ENCODE peak calls at places on chromosomes 3 and 15, in nine cellular contexts. Z, S, D, B, P, C, R, U and O are unnamed samples. For H3K27me3 and H3K9me3, the result is how much of the 10 kb centered on the place peaks cover.

GRCh38 chr3:23567917-23568316 is 237.8 kb upstream of the UBE2E1 start:
- DNase-seq in Z (peak), S (no peak), D (no peak), B (no peak), P (no peak), C (peak), R (peak), U (no peak), O (no peak)

GRCh38 chr15:85551221-85551832 is 170.9 kb downstream of the AKAP13 start:
- DNase-seq in Z (no peak), S (no peak), D (no peak), B (no peak), P (peak), C (no peak), R (no peak), U (no peak), O (no peak)

GRCh38 chr3:60277376-60277800 is 973.9 kb downstream of the FHIT start:
- DNase-seq in Z (no peak), S (no peak), D (no peak), B (no peak), P (no peak), C (no peak), R (no peak), U (no peak), O (no peak)

GRCh38 chr3:119181765-119182164 is 8.4 kb downstream of the UPK1B start:
- DNase-seq in Z (peak), S (no peak), D (peak), B (no peak), P (peak), C (no peak), R (peak), U (no peak), O (no peak)

GRCh38 chr15:63198315-63198714 is 8.9 kb downstream of the RAB8B start:
- DNase-seq in Z (no peak), S (no peak), D (no peak), B (no peak), P (no peak), C (no peak), R (no peak), U (no peak), O (no peak)

GRCh38 chr3:108118038-108118727 is 27.4 kb upstream of the CD47 start:
- DNase-seq in Z (peak), S (no peak), D (no peak), B (no peak), P (no peak), C (no peak), R (no peak), U (no peak), O (no peak)

GRCh38 chr15:69388259-69388658 is 25.9 kb upstream of the KIF23 start:
- DNase-seq in Z (no peak), S (no peak), D (no peak), B (no peak), P (no peak), C (no peak), R (no peak), U (no peak), O (peak)

GRCh38 chr3:158532099-158532734 is 38.8 kb upstream of the MLF1 start:
- DNase-seq in Z (peak), S (no peak), D (no peak), B (no peak), P (peak), C (peak), R (no peak), U (no peak), O (peak)

GRCh38 chr3:177551431-177551836 is 354.2 kb upstream of the TBL1XR1 start:
- DNase-seq in Z (no peak), S (no peak), D (no peak), B (no peak), P (no peak), C (no peak), R (no peak), U (no peak), O (no peak)

GRCh38 chr3:127328391-127328790 is 40.5 kb upstream of the PRR20G start:
- DNase-seq in Z (no peak), S (no peak), D (no peak), B (no peak), P (no peak), C (no peak), R (no peak), U (no peak), O (no peak)

GRCh38 chr15:85408270-85408746 is 27.9 kb downstream of the AKAP13 start:
- DNase-seq in Z (no peak), S (no peak), D (no peak), B (no peak), P (no peak), C (no peak), R (no peak), U (no peak), O (no peak)

GRCh38 chr3:149077638-149078037 is 8.7 kb downstream of the HLTF start:
- DNase-seq in Z (peak), S (no peak), D (no peak), B (no peak), P (peak), C (no peak), R (no peak), U (no peak), O (no peak)

GRCh38 chr3:12705981-12706380 is 42.1 kb upstream of the RAF1 start:
- DNase-seq in Z (peak), S (no peak), D (no peak), B (no peak), P (no peak), C (no peak), R (no peak), U (no peak), O (no peak)

GRCh38 chr15:62900071-62900812 is 142.3 kb upstream of the TPM1 start:
- DNase-seq in Z (no peak), S (no peak), D (no peak), B (no peak), P (no peak), C (no peak), R (no peak), U (no peak), O (no peak)

GRCh38 chr3:195700319-195700718 is 20.5 kb upstream of the MUC20 start:
- DNase-seq in Z (no peak), S (no peak), D (no peak), B (no peak), P (no peak), C (no peak), R (no peak), U (no peak), O (no peak)

GRCh38 chr3:103184772-103185171 is 750.0 kb downstream of the ZPLD1 start:
- DNase-seq in Z (peak), S (no peak), D (no peak), B (no peak), P (no peak), C (no peak), R (no peak), U (no peak), O (no peak)

GRCh38 chr3:140187028-140187427 is 252.0 kb downstream of the CLSTN2 start:
- DNase-seq in Z (no peak), S (no peak), D (no peak), B (no peak), P (no peak), C (no peak), R (no peak), U (no peak), O (no peak)

GRCh38 chr3:151753846-151754245 is 20.1 kb downstream of the AADACL2 start:
- DNase-seq in Z (no peak), S (no peak), D (no peak), B (no peak), P (no peak), C (no peak), R (no peak), U (no peak), O (no peak)

GRCh38 chr3:104031598-104031997 is 1335.1 kb upstream of the ALCAM start:
- DNase-seq in Z (no peak), S (no peak), D (no peak), B (no peak), P (no peak), C (no peak), R (no peak), U (no peak), O (no peak)

GRCh38 chr3:146750196-146750595 is 145.1 kb upstream of the PLSCR5 start:
- DNase-seq in Z (peak), S (no peak), D (no peak), B (no peak), P (no peak), C (no peak), R (no peak), U (no peak), O (no peak)

GRCh38 chr15:67824900-67825879 is at the start of gene SKOR1:
- DNase-seq in Z (peak), S (no peak), D (no peak), B (no peak), P (peak), C (no peak), R (no peak), U (peak), O (peak)

GRCh38 chr15:26848498-26848897 is 18.4 kb upstream of the GABRA5 start:
- DNase-seq in Z (no peak), S (no peak), D (no peak), B (no peak), P (no peak), C (no peak), R (no peak), U (no peak), O (no peak)

GRCh38 chr3:13762931-13763330 is 116.9 kb downstream of the WNT7A start:
- DNase-seq in Z (no peak), S (no peak), D (no peak), B (peak), P (no peak), C (peak), R (no peak), U (no peak), O (no peak)

GRCh38 chr15:28080386-28080785 is 18.7 kb downstream of the OCA2 start:
- DNase-seq in Z (no peak), S (no peak), D (no peak), B (no peak), P (no peak), C (no peak), R (no peak), U (no peak), O (no peak)

GRCh38 chr3:69189487-69189886 is 67.1 kb upstream of the LMOD3 start:
- DNase-seq in Z (peak), S (no peak), D (no peak), B (no peak), P (no peak), C (no peak), R (no peak), U (no peak), O (no peak)

GRCh38 chr15:26421065-26421464 is 351.8 kb downstream of the GABRB3 start:
- DNase-seq in Z (no peak), S (no peak), D (no peak), B (no peak), P (no peak), C (no peak), R (no peak), U (no peak), O (no peak)

GRCh38 chr3:47337656-47338055 is 43.2 kb upstream of the PTPN23 start:
- DNase-seq in Z (no peak), S (no peak), D (no peak), B (no peak), P (no peak), C (no peak), R (no peak), U (no peak), O (no peak)

GRCh38 chr3:52483081-52483480 is 12.1 kb upstream of the STAB1 start:
- DNase-seq in Z (no peak), S (peak), D (no peak), B (no peak), P (no peak), C (no peak), R (no peak), U (no peak), O (no peak)

DNA sequence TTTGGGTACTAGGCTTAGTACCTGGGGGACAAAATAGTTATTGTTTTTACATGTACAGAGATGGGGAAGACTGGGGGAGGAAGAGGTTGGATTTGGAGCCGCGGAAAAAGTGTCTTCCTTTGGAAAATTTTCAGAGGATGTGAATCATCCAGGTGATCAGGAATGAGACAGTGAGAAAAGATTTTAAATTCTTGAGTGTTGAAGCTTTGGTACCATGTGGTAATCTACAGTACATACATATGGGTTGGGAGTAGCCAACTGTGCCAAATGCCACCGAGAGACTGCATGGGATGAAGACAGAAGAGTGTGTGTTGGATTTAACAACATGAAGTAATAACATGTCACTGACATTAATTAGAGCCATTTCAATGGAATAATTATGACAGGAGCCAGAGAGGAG is 1238.2 kb downstream of the ROBO1 start:
- DNase-seq in Z (no peak), S (no peak), D (no peak), B (no peak), P (no peak), C (no peak), R (no peak), U (no peak), O (no peak)
- H3K27me3 ChIP-seq in Z (under half), S (under half), D (under half), B (under half), P (under half), C (under half), R (under half), U (under half), O (under half)

DNA sequence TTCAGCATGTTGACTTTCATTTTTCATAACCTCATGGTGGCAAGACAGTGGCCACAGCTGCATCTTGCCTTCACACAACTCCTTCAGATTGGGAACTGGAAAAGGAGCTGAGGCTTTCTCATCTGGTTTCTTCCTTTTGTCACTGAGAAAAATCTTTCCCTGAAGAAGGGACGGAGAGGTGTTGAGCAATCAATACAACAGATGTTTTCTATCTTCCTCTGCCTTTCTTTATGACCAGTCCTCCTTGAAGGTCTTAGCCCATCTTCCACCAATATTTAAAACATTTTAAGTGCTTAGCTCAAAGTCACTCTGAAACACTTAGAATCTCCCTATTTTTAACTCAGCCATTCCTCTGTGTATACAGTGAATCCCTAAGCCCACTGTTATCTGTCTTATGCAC is 11.9 kb downstream of the ZNF660 start:
- DNase-seq in Z (no peak), S (no peak), D (no peak), B (no peak), P (no peak), C (no peak), R (no peak), U (no peak), O (no peak)
- H3K9me3 ChIP-seq in Z (under half), S (under half), D (half or more), B (under half), P (under half), C (under half), R (under half), U (half or more), O (under half)

GRCh38 chr3:128425142-128425845 is 41.4 kb downstream of the DNAJB8 start:
- DNase-seq in Z (no peak), S (no peak), D (no peak), B (no peak), P (no peak), C (no peak), R (no peak), U (no peak), O (no peak)

GRCh38 chr3:128424508-128425069 is 42.1 kb downstream of the DNAJB8 start:
- DNase-seq in Z (peak), S (no peak), D (no peak), B (no peak), P (no peak), C (peak), R (no peak), U (no peak), O (no peak)

GRCh38 chr3:128427175-128427857 is 39.4 kb downstream of the DNAJB8 start:
- DNase-seq in Z (no peak), S (no peak), D (no peak), B (no peak), P (no peak), C (no peak), R (no peak), U (no peak), O (no peak)

GRCh38 chr3:128425846-128426127 is 40.9 kb downstream of the DNAJB8 start:
- DNase-seq in Z (no peak), S (no peak), D (no peak), B (no peak), P (no peak), C (no peak), R (no peak), U (no peak), O (no peak)

DNA sequence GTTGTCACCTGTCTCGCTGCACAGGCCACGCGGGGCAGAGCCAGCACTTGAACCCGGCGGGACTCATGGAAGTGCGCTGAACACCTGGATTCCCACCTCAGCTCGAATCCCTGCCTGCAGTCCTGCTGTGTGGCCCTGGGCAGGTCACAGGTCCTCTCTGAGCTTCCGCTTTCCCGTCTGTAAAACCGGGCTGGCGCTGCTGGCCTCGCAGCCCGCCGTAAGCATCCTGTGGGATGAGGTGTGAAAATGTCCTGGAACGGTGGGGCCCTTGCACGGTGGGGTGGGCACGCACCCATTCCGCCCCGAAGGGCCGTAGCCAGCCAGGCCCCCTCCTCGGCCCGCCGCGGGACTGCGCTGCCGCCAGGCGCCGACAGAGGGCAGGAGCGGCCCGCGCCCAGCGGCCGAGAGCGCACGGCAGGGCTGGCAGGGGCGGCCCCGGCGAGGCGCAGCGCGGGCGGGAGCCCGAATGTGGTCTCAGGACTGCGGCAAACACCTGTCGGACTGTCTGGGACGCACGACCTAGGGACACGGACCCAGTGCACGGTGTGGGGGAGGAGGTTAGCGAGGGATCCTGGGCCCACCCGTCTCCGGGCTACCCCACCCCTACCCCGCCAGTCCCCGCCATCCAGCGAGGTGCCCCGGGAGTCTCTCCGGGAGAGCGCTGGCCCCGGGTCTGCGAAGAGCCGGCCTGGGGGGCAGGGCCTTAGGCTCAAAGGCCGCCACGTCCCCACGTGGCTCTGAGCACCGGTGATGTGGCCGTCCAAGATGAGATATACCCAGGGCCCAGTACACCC is 40.4 kb downstream of the DNAJB8 start:
- DNase-seq in Z (no peak), S (no peak), D (peak), B (no peak), P (peak), C (no peak), R (no peak), U (peak), O (peak)
- H3K27me3 ChIP-seq in Z (under half), S (under half), D (half or more), B (under half), P (under half), C (under half), R (under half), U (half or more), O (under half)

GRCh38 chr15:22227961-22228762 is 147.8 kb downstream of the OR4M2 start:
- DNase-seq in Z (no peak), S (no peak), D (no peak), B (no peak), P (no peak), C (no peak), R (no peak), U (peak), O (no peak)
- H3K9me3 ChIP-seq in Z (under half), S (under half), D (under half), B (under half), P (under half), C (half or more), R (under half), U (under half), O (half or more)

GRCh38 chr15:89369548-89369947 is 34.9 kb upstream of the POLG start:
- DNase-seq in Z (no peak), S (no peak), D (no peak), B (no peak), P (no peak), C (no peak), R (no peak), U (no peak), O (no peak)
- H3K27me3 ChIP-seq in Z (half or more), S (under half), D (half or more), B (half or more), P (half or more), C (under half), R (half or more), U (half or more), O (under half)